ENCODE peak calls at places on chromosomes 4 and X, in four cellular contexts. B is aorta, G is NCI-H446, L is EL. V is an unnamed sample.

GRCh38 chr4:184453402-184454160 is 20.8 kb downstream of the IRF2 start:
- DNase-seq in B (no peak), G (no peak), L (peak), V (peak)

GRCh38 chr4:153117554-153117953 is 86.7 kb upstream of the TRIM2 start:
- DNase-seq in G (no peak), L (no peak), B (no peak), V (no peak)

GRCh38 chr4:44760142-44760898 is 34.0 kb upstream of the GNPDA2 start:
- DNase-seq in G (peak), L (peak), B (no peak), V (no peak)

GRCh38 chr4:26069218-26069617 is 155.2 kb downstream of the SMIM20 start:
- DNase-seq in B (no peak), L (peak), G (no peak), V (peak)

GRCh38 chr4:162650166-162650565 is 486.4 kb upstream of the FSTL5 start:
- DNase-seq in G (no peak), L (no peak), B (no peak), V (no peak)

GRCh38 chr4:157128395-157128794 is 52.4 kb downstream of the GLRB start:
- DNase-seq in G (no peak), B (no peak), L (peak), V (no peak)

GRCh38 chr4:154465085-154465484 is 26.5 kb downstream of the DCHS2 start:
- DNase-seq in G (no peak), L (peak), B (no peak), V (no peak)

GRCh38 chr4:185424905-185425599 is 712 bp downstream of the UFSP2 start:
- DNase-seq in G (no peak), B (no peak), L (no peak), V (no peak)

GRCh38 chr4:55330241-55330640 is 15.8 kb upstream of the SRD5A3 start:
- DNase-seq in G (no peak), B (no peak), L (no peak), V (no peak)

GRCh38 chr4:16582526-16582925 is 315.9 kb downstream of the LDB2 start:
- DNase-seq in L (peak), B (peak), G (no peak), V (peak)

GRCh38 chr4:73872331-73873108 is 3.3 kb downstream of the CXCL1 start:
- DNase-seq in B (no peak), L (no peak), G (no peak), V (no peak)

GRCh38 chr4:173411106-173411703 is 12.3 kb upstream of the SCRG1 start:
- DNase-seq in B (no peak), G (no peak), L (no peak), V (no peak)

GRCh38 chr4:931194-931959 is 739 bp downstream of the GAK start:
- DNase-seq in L (peak), G (no peak), B (no peak), V (no peak)

GRCh38 chr4:185304944-185305690 is 90.6 kb downstream of the LRP2BP start:
- DNase-seq in L (peak), G (no peak), B (no peak), V (peak)

GRCh38 chr4:182835006-182835740 is 82.0 kb downstream of the DCTD start:
- DNase-seq in G (no peak), B (no peak), L (no peak), V (no peak)

GRCh38 chr4:17111436-17111835 is 213.0 kb upstream of the LDB2 start:
- DNase-seq in L (no peak), B (no peak), G (no peak), V (no peak)

GRCh38 chr4:1191621-1192020 is 19.2 kb upstream of the SPON2 start:
- DNase-seq in B (no peak), L (no peak), G (no peak), V (no peak)

GRCh38 chr4:100372432-100372831 is 145.4 kb downstream of the EMCN start:
- DNase-seq in L (peak), B (no peak), G (no peak), V (no peak)

GRCh38 chrX:110944323-110944761 is 148.7 kb upstream of the CHRDL1 start:
- DNase-seq in L (no peak), G (no peak), B (no peak), V (peak)

GRCh38 chr4:2634014-2634413 is 97.6 kb downstream of the FAM193A start:
- DNase-seq in G (no peak), L (no peak), B (no peak), V (no peak)

GRCh38 chr4:95371457-95372179 is 177.2 kb downstream of the UNC5C start:
- DNase-seq in L (no peak), B (no peak), G (no peak), V (no peak)

GRCh38 chr4:90546114-90546513 is 418.9 kb downstream of the CCSER1 start:
- DNase-seq in L (no peak), G (no peak), B (no peak), V (no peak)

GRCh38 chrX:149760965-149761364 is 12.9 kb upstream of the HSFX1 start:
- DNase-seq in L (no peak), B (peak), G (no peak), V (no peak)

GRCh38 chr4:152357206-152357605 is 178.7 kb downstream of the FBXW7 start:
- DNase-seq in L (peak), G (no peak), B (no peak), V (no peak)

GRCh38 chr4:117479673-117480072 is 394.3 kb upstream of the TRAM1L1 start:
- DNase-seq in B (no peak), L (no peak), G (no peak), V (no peak)

GRCh38 chr4:156774422-156774821 is 197.2 kb downstream of the PDGFC start:
- DNase-seq in B (peak), G (no peak), L (peak), V (no peak)

GRCh38 chr4:76902233-76902890 is 4.4 kb upstream of the SOWAHB start:
- DNase-seq in B (no peak), L (no peak), G (no peak), V (no peak)

GRCh38 chr4:145195167-145195952 is 15.0 kb upstream of the OTUD4 start:
- DNase-seq in G (no peak), B (no peak), L (no peak), V (no peak)

GRCh38 chr4:87007345-87008181 is 72.8 kb downstream of the AFF1 start:
- DNase-seq in G (peak), B (peak), L (peak), V (peak)

GRCh38 chrX:131729295-131729694 is 185.4 kb downstream of the OR13H1 start:
- DNase-seq in L (no peak), G (no peak), B (peak), V (peak)

GRCh38 chrX:20061869-20062254 is 54.8 kb downstream of the MAP7D2 start:
- DNase-seq in G (no peak), L (peak), B (no peak), V (no peak)

GRCh38 chr4:81682492-81682891 is 210.8 kb upstream of the RASGEF1B start:
- DNase-seq in B (no peak), G (no peak), L (no peak), V (peak)

V was measured in ELF-1.